ENCODE peak calls at places on chromosomes 1 and 21, in five cellular contexts. Z is GM13977; Y is mammary epithelial cell; J is A549; M is stimulated activated CD4-positive, alpha-beta T cell treated with anti-CD3 and anti-CD28 coated beads, TNF-alpha, amount 100 ng/mL, for 4 hours. F is an unnamed sample.

GRCh38 chr1:118404024-118404423 is 219.0 kb upstream of the SPAG17 start:
- DNase-seq in Z (no peak), Y (no peak), J (no peak), M (no peak), F (no peak)

GRCh38 chr21:33246963-33247362 is 17.2 kb downstream of the IFNAR2 start:
- DNase-seq in Z (no peak), Y (no peak), J (no peak), M (no peak), F (no peak)

GRCh38 chr1:9385801-9386573 is 93.3 kb downstream of the SPSB1 start:
- DNase-seq in Z (no peak), Y (no peak), J (no peak), M (no peak), F (no peak)

GRCh38 chr1:106787511-106787910 is 269.0 kb upstream of the PRMT6 start:
- DNase-seq in Z (no peak), Y (no peak), J (no peak), M (no peak), F (no peak)

GRCh38 chr1:39657402-39657801 is 14.5 kb downstream of the NT5C1A start:
- DNase-seq in Z (no peak), Y (no peak), J (no peak), M (no peak), F (no peak)

GRCh38 chr1:53715478-53715877 is 23.5 kb downstream of the GLIS1 start:
- DNase-seq in Z (no peak), Y (no peak), J (peak; percentile 20), M (no peak), F (no peak)

GRCh38 chr1:32926562-32926961 is 25.4 kb upstream of the TMEM54 start:
- DNase-seq in Z (no peak), Y (no peak), J (no peak), M (no peak), F (no peak)

GRCh38 chr1:53332833-53333232 is 5.0 kb upstream of the LRP8 start:
- DNase-seq in Z (no peak), Y (no peak), J (no peak), M (no peak), F (no peak)

GRCh38 chr1:203271018-203271743 is 34.1 kb upstream of the BTG2 start:
- DNase-seq in Z (peak; percentile 72), Y (peak; percentile 51), J (peak; percentile 66), M (no peak), F (no peak)

GRCh38 chr1:47569681-47570470 is 132.0 kb downstream of the FOXD2 start:
- DNase-seq in Z (no peak), Y (peak; percentile 92), J (peak; percentile 84), M (no peak), F (no peak)

GRCh38 chr1:86865973-86866637 is 47.8 kb downstream of the SELENOF start:
- DNase-seq in Z (no peak), Y (no peak), J (no peak), M (no peak), F (no peak)

GRCh38 chr1:168706376-168706995 is 22.5 kb downstream of the DPT start:
- DNase-seq in Z (no peak), Y (no peak), J (no peak), M (no peak), F (no peak)